ENCODE peak calls at places on chromosomes 13 and 19, in five cellular contexts. A, T, S, J and R are unnamed samples.

GRCh38 chr13:20974981-20975585 is 72.5 kb upstream of the XPO4 start:
- DNase-seq in T (no peak), S (no peak), A (no peak), J (no peak), R (peak; percentile 23)

GRCh38 chr19:11806354-11807098 is 7.5 kb upstream of the ZNF440 start:
- DNase-seq in J (no peak), T (no peak), A (no peak), S (no peak), R (no peak)

GRCh38 chr19:27742041-27742440 is 1470.9 kb downstream of the UQCRFS1 start:
- DNase-seq in T (no peak), A (no peak), S (no peak), J (no peak), R (no peak)

GRCh38 chr19:15222738-15223648 is 9.3 kb downstream of the EPHX3 start:
- DNase-seq in S (peak; percentile 93), T (peak; percentile 60), A (peak; percentile 100), J (peak; percentile 98), R (peak; percentile 99)

GRCh38 chr13:113863511-113864302 is at the start of gene GAS6:
- DNase-seq in S (peak; percentile 69), T (peak; percentile 39), A (peak; percentile 79), J (peak; percentile 48), R (peak; percentile 76)

GRCh38 chr19:10641248-10641647 is 12.9 kb upstream of the ILF3 start:
- DNase-seq in A (no peak), T (no peak), J (no peak), S (no peak), R (no peak)

GRCh38 chr13:30346789-30347167 is 39.4 kb upstream of the KATNAL1 start:
- DNase-seq in S (no peak), A (no peak), T (no peak), J (no peak), R (no peak)

GRCh38 chr13:112209266-112209665 is 142.3 kb downstream of the SOX1 start:
- DNase-seq in A (no peak), T (no peak), S (no peak), J (no peak), R (no peak)

GRCh38 chr13:86445584-86446140 is 646.4 kb upstream of the SLITRK6 start:
- DNase-seq in A (no peak), T (peak; percentile 32), S (no peak), J (no peak), R (peak; percentile 5)

GRCh38 chr19:12837225-12837624 is 1.1 kb upstream of the MAST1 start:
- DNase-seq in T (peak; percentile 85), J (peak; percentile 24), A (no peak), S (no peak), R (no peak)

GRCh38 chr19:7873304-7874079 is 698 bp downstream of the PRR36 start:
- DNase-seq in T (no peak), A (no peak), J (peak; percentile 48), S (no peak), R (no peak)
- TF ChIP-seq EZH2 in T (no peak), A (no peak), J (no peak), S (no peak), R (peak; percentile 88)

GRCh38 chr13:44141213-44141724 is 232.4 kb upstream of the SERP2 start:
- DNase-seq in S (no peak), A (peak; percentile 20), J (peak; percentile 47), T (no peak), R (no peak)
- TF ChIP-seq EZH2phosphoT487 in S (no peak), A (no peak), J (no peak), T (no peak), R (no peak)

GRCh38 chr13:46136688-46137087 is 31.9 kb upstream of the CPB2 start:
- DNase-seq in T (no peak), S (no peak), A (no peak), J (no peak), R (no peak)

GRCh38 chr13:46137627-46138026 is 32.8 kb upstream of the CPB2 start:
- DNase-seq in S (no peak), J (no peak), A (no peak), T (no peak), R (no peak)

GRCh38 chr13:46143239-46143701 is 38.4 kb upstream of the CPB2 start:
- DNase-seq in S (no peak), A (no peak), T (peak; percentile 41), J (no peak), R (no peak)

GRCh38 chr13:46142692-46143238 is 37.9 kb upstream of the CPB2 start:
- DNase-seq in T (no peak), S (no peak), A (peak; percentile 31), J (no peak), R (no peak)

DNA sequence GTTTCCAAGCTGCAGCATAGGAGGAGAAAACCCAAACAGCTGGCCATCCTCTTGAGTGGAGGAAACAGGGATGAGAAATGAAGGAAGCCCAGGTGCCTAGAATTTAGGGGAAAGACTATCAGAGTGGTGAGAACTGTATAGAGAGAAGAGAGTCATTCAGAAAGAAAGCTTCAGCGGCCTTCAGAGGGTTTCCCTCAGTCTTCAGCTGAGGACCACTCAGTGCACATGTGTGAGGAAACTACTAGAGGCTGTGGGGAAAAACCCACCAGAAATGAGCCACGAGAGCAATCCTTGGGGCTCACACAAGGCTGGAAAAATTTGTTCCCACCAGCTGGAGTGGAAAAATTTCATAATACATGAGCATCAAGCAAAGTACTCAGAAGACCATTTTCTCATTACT is 35.2 kb upstream of the CPB2 start:
- DNase-seq in J (no peak), S (no peak), T (no peak), A (no peak), R (no peak)
- H3F3A ChIP-seq in J (no peaks in the 10 kb centered on the region), S (peaks cover 8% of the 10 kb centered on the region), T (no peaks in the 10 kb centered on the region), A (no peaks in the 10 kb centered on the region), R (no peaks in the 10 kb centered on the region)

DNA sequence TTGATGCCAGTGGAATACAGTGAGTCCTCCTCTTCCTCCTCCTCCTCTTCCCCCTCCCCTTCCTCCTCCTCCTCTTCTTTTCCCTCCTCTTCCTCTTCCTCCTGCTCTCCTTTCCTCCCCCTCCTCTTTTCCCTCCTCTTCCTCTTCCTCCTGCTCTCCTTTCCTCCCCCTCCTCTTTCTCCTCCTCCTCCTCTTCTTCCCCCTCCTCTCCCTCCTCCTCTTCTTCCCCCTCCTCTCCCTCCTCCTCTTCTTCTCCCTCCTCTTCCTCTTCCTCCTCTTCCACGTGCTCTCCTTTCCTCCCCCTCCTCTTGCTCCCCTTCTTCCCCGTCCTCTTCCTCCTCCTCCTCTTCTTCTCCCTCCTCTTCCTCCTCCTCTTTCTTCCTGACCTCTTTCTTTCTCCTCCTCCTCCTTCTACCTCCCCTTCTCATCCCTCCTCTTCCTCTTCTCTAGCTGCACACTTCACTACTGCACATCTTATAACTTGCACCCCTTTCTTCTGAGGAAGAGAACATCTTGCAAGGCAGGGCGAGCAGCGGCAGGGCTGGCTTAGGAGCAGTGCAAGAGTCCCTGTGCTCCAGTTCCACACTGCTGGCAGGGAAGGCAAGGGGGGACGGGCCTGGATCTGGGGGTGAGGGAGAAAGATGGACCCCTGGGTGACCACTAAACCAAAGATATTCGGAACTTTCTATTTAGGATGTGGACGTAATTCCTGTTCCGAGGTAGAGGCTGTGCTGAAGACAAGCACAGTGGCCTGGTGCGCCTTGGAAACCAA is 5.6 kb downstream of the PDX1 start:
- DNase-seq in T (no peak), A (no peak), S (no peak), J (no peak), R (no peak)
- TF ChIP-seq EZH2 in T (no peak), A (no peak), S (no peak), J (peak; percentile 96), R (peak; percentile 26)

GRCh38 chr19:2982556-2982955 is 5.2 kb downstream of the TLE6 start:
- DNase-seq in A (no peak), T (no peak), S (no peak), J (no peak), R (no peak)

GRCh38 chr19:2984196-2984490 is 6.8 kb downstream of the TLE6 start:
- DNase-seq in A (no peak), T (no peak), J (no peak), S (no peak), R (peak; percentile 74)

GRCh38 chr19:2981898-2982297 is 4.5 kb downstream of the TLE6 start:
- DNase-seq in A (no peak), T (no peak), S (no peak), J (no peak), R (no peak)

GRCh38 chr19:2982983-2983350 is 5.6 kb downstream of the TLE6 start:
- DNase-seq in S (no peak), T (peak; percentile 6), J (no peak), A (peak; percentile 42), R (peak; percentile 86)

DNA sequence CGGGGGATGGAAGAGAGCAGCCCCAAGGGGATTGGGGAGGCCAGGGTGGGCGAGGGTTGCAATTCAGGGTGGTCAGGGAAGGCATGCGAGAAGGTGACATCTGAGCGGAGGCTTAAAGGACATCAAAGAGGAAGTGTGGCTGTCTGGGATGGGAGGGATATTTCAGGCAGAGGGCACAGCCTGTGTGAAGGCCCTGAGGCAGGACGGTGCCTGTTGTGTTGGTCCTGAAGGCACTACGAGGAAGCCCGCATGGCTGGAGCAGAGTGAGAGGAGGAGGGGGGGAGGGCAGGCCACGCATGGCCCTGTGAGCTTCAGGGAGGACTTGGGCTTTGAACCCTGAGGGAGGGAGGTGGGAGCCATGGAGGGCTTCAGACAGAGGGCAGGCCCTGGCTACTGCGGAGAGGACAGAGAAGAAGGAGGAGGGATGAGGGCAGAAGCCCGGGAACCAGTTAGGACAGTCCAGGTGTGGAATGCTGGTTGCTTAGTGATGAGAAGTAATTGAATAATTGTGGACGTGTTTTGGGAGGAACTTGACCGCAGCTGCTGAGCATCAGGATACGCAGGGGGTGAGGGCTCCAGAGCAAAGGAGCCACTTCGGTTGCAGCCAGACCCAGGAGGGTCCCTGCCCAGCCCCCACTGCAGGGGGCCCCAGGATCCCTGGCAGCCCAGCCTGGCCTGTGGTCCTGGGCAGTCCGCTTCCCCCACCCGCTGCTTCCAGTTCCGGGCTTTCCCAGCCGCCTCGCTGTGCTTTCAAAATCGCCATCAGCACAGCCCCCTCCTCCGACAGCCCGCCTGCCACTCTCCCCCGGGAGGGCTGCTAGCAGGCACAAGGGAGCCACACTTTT is 6.2 kb downstream of the TLE6 start:
- DNase-seq in S (no peak), A (peak; percentile 92), T (peak; percentile 44), J (peak; percentile 93), R (peak; percentile 56)
- TF ChIP-seq EZH2phosphoT487 in S (no peak), A (no peak), T (no peak), J (no peak), R (no peak)

GRCh38 chr19:2087621-2088100 is 8.5 kb downstream of the MOB3A start:
- DNase-seq in S (peak; percentile 75), T (no peak), A (no peak), J (no peak), R (no peak)

GRCh38 chr19:2081873-2082810 is 14.0 kb downstream of the MOB3A start:
- DNase-seq in S (no peak), J (no peak), A (no peak), T (no peak), R (no peak)

GRCh38 chr19:2089001-2089711 is 7.0 kb downstream of the MOB3A start:
- DNase-seq in T (peak; percentile 58), S (peak; percentile 89), A (no peak), J (no peak), R (peak; percentile 52)

GRCh38 chr19:2083174-2083854 is 12.8 kb downstream of the MOB3A start:
- DNase-seq in S (peak; percentile 77), T (no peak), J (no peak), A (no peak), R (no peak)

GRCh38 chr19:2084993-2085720 is 11.0 kb downstream of the MOB3A start:
- DNase-seq in S (peak; percentile 100), T (peak; percentile 59), A (no peak), J (no peak), R (peak; percentile 79)
- H3F3A ChIP-seq in S (peaks cover 74% of the 10 kb centered on the region), T (no peaks in the 10 kb centered on the region), A (no peaks in the 10 kb centered on the region), J (peaks cover 3% of the 10 kb centered on the region), R (peaks cover 5% of the 10 kb centered on the region)